ENCODE peak calls at places on chromosomes 4 and X, in eight cellular contexts. E is tibial artery, H is RWPE1, U is glutamatergic neuron, L is suprapubic skin, T is testis, C is mesothelial cell of epicardium, I is osteocyte. M is an unnamed sample.

GRCh38 chr4:111632752-111633151 is 512.5 kb upstream of the FAM241A start:
- DNase-seq in E (no peak), H (no peak), U (no peak), L (no peak), T (no peak), C (no peak), I (no peak), M (no peak)

GRCh38 chr4:156977435-156978160 is 6.0 kb upstream of the PDGFC start:
- DNase-seq in E (no peak), H (no peak), U (no peak), L (no peak), T (no peak), C (no peak), I (no peak), M (no peak)

GRCh38 chr4:67082746-67083145 is 462.6 kb downstream of the CENPC start:
- DNase-seq in E (no peak), H (no peak), U (no peak), L (no peak), T (no peak), C (no peak), I (no peak), M (no peak)

GRCh38 chrX:21493226-21493850 is 119.1 kb downstream of the CNKSR2 start:
- DNase-seq in E (no peak), H (no peak), U (no peak), L (no peak), T (no peak), C (no peak), I (no peak), M (no peak)

GRCh38 chr4:153205028-153205648 is 895 bp downstream of the TRIM2 start:
- DNase-seq in E (no peak), H (no peak), U (no peak), L (no peak), T (no peak), C (no peak), I (no peak), M (no peak)

GRCh38 chr4:54683616-54684346 is 26.0 kb downstream of the KIT start:
- DNase-seq in E (no peak), H (peak), U (no peak), L (no peak), T (no peak), C (no peak), I (no peak), M (no peak)

GRCh38 chr4:73259552-73260140 is 1.0 kb upstream of the ANKRD17 start:
- DNase-seq in E (no peak), H (no peak), U (no peak), L (no peak), T (peak), C (no peak), I (no peak), M (no peak)

GRCh38 chr4:139367421-139368090 is 65.3 kb upstream of the NDUFC1 start:
- DNase-seq in E (no peak), H (no peak), U (no peak), L (no peak), T (peak), C (no peak), I (no peak), M (no peak)

GRCh38 chrX:134764202-134764785 is 106.0 kb upstream of the PLAC1 start:
- DNase-seq in E (no peak), H (peak), U (no peak), L (no peak), T (no peak), C (no peak), I (no peak), M (no peak)

GRCh38 chrX:66408507-66408906 is 230.4 kb downstream of the EDA2R start:
- DNase-seq in E (no peak), H (no peak), U (no peak), L (no peak), T (no peak), C (no peak), I (no peak), M (no peak)

GRCh38 chr4:82886145-82886942 is 4.6 kb downstream of the SEC31A start:
- DNase-seq in E (no peak), H (no peak), U (no peak), L (no peak), T (no peak), C (no peak), I (no peak), M (no peak)

GRCh38 chrX:107204063-107204605 is 2.1 kb downstream of the NUP62CL start:
- DNase-seq in E (no peak), H (no peak), U (no peak), L (no peak), T (no peak), C (no peak), I (no peak), M (no peak)

GRCh38 chrX:104697264-104697663 is 131.3 kb downstream of the IL1RAPL2 start:
- DNase-seq in E (no peak), H (no peak), U (no peak), L (no peak), T (no peak), C (no peak), I (no peak), M (no peak)

GRCh38 chr4:76571274-76571673 is 136.2 kb downstream of the SHROOM3 start:
- DNase-seq in E (no peak), H (no peak), U (no peak), L (no peak), T (no peak), C (no peak), I (no peak), M (no peak)

GRCh38 chrX:20330545-20330944 is 63.8 kb upstream of the RPS6KA3 start:
- DNase-seq in E (no peak), H (no peak), U (no peak), L (no peak), T (no peak), C (no peak), I (no peak), M (no peak)

GRCh38 chr4:140735779-140736391 is 20.3 kb downstream of the TBC1D9 start:
- DNase-seq in E (no peak), H (no peak), U (no peak), L (no peak), T (no peak), C (no peak), I (no peak), M (no peak)

GRCh38 chr4:149311076-149311475 is 504.6 kb downstream of the IQCM start:
- DNase-seq in E (no peak), H (no peak), U (no peak), L (no peak), T (no peak), C (no peak), I (no peak), M (no peak)

GRCh38 chr4:101599620-101600019 is 190.9 kb upstream of the BANK1 start:
- DNase-seq in E (no peak), H (peak), U (no peak), L (no peak), T (no peak), C (no peak), I (no peak), M (no peak)

GRCh38 chr4:38385286-38386010 is 278.6 kb upstream of the KLF3 start:
- DNase-seq in E (no peak), H (peak), U (no peak), L (no peak), T (no peak), C (no peak), I (no peak), M (no peak)

GRCh38 chrX:135396566-135396965 is 25.2 kb upstream of the SMIM10L2A start:
- DNase-seq in E (no peak), H (no peak), U (no peak), L (no peak), T (no peak), C (no peak), I (no peak), M (no peak)

GRCh38 chrX:7147978-7148824 is at the start of gene PUDP:
- DNase-seq in E (peak), H (peak), U (peak), L (peak), T (peak), C (peak), I (peak), M (peak)
- TF ChIP-seq CTCF in E (peak), H (no peak), U (no peak), L (no peak), T (no peak), C (peak), I (peak), M (peak)

GRCh38 chr4:3452376-3452775 is 10.6 kb downstream of the HGFAC start:
- DNase-seq in E (no peak), H (no peak), U (peak), L (no peak), T (no peak), C (no peak), I (no peak), M (no peak)
- TF ChIP-seq CTCF in E (peak), H (no peak), U (no peak), L (no peak), T (peak), C (no peak), I (peak), M (peak)

GRCh38 chr4:1416948-1417260 is 10.7 kb upstream of the NKX1-1 start:
- DNase-seq in E (peak), H (no peak), U (no peak), L (no peak), T (no peak), C (no peak), I (peak), M (no peak)

GRCh38 chr4:1416051-1416947 is 10.1 kb upstream of the NKX1-1 start:
- DNase-seq in E (no peak), H (no peak), U (peak), L (peak), T (peak), C (no peak), I (peak), M (no peak)

GRCh38 chr4:1414831-1415680 is 8.8 kb upstream of the NKX1-1 start:
- DNase-seq in E (no peak), H (no peak), U (peak), L (peak), T (peak), C (no peak), I (peak), M (no peak)

GRCh38 chr4:1413687-1414479 is 7.6 kb upstream of the NKX1-1 start:
- DNase-seq in E (peak), H (no peak), U (peak), L (peak), T (peak), C (no peak), I (peak), M (no peak)

GRCh38 chr4:1415681-1415981 is 9.4 kb upstream of the NKX1-1 start:
- DNase-seq in E (no peak), H (no peak), U (peak), L (no peak), T (no peak), C (no peak), I (peak), M (no peak)
- TF ChIP-seq CTCF in E (no peak), H (no peak), U (no peak), L (no peak), T (no peak), C (no peak), I (no peak), M (no peak)

GRCh38 chr4:103201254-103201653 is 3.1 kb upstream of the CENPE start:
- DNase-seq in E (no peak), H (no peak), U (no peak), L (no peak), T (no peak), C (no peak), I (no peak), M (no peak)

GRCh38 chr4:103201724-103202123 is 3.6 kb upstream of the CENPE start:
- DNase-seq in E (no peak), H (no peak), U (no peak), L (no peak), T (no peak), C (no peak), I (no peak), M (no peak)

GRCh38 chr4:103199009-103199408 is 866 bp upstream of the CENPE start:
- DNase-seq in E (no peak), H (no peak), U (no peak), L (no peak), T (no peak), C (no peak), I (no peak), M (no peak)

GRCh38 chr4:103207673-103208072 is 9.5 kb upstream of the CENPE start:
- DNase-seq in E (no peak), H (no peak), U (peak), L (no peak), T (no peak), C (no peak), I (no peak), M (no peak)

DNA sequence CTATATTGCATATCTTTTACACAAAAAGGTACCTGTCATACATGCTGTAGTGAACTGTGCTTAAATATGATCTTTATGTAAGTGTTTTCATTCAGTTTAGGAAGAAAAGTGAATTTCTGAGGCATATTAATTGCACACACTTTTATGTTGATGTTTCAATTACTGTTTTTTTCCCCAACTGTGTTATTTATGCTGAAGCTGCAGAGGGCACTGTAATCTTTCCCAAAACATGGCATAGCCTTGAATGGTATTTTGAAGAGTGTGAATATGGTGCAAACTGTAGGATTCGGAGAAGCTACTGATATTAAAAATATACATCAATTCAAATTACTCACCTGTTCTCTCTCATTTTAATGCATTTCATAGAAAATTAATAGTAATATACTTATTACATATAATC is 6.0 kb upstream of the CENPE start:
- DNase-seq in E (no peak), H (no peak), U (no peak), L (no peak), T (no peak), C (no peak), I (no peak), M (no peak)
- TF ChIP-seq CTCF in E (no peak), H (peak), U (no peak), L (no peak), T (no peak), C (no peak), I (peak), M (peak)

GRCh38 chr4:121514443-121514842 is 133.6 kb upstream of the QRFPR start:
- DNase-seq in E (no peak), H (no peak), U (no peak), L (no peak), T (peak), C (no peak), I (no peak), M (no peak)
- TF ChIP-seq CTCF in E (no peak), H (no peak), U (no peak), L (no peak), T (no peak), C (no peak), I (no peak), M (peak)

DNA sequence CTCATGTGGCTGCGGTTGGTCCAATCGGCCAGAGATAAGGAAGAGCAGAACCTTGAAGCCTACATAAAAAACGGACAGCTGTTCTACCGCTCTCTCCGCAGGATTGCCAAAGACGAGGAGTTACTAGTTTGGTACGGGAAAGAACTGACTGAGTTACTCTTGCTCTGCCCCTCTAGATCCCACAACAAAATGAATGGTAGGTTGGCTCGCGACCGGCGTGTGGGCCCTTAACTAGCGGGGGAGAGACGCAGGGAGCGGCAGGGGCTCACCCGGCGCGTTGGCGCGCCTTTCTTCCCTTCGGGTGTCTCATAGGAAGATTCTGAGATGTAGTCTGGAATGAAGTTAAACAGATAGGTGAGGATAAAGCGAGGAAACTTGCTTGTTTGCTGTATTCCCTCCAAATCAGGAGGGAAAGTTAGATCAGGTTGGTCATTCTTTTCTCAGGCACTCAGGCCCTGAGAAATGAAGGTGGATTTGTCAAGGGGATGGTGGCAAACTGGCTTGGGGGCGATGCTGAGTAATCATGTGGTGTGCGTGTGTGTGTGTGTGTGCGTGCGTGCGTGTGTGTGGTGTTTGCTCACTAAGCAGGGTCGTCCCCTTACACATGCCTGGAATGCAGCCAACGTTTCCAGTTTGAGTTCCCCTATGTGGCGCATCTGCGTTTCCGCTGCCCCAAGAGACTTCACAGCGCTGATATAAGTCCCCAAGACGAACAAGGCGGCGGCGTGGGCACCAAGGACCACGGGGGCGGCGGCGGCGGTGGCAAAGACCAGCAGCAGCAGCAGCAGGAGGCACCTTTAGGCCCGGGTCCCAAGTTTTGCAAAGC is 4.2 kb downstream of the PRDM8 start:
- DNase-seq in E (no peak), H (no peak), U (no peak), L (no peak), T (no peak), C (peak), I (no peak), M (no peak)
- TF ChIP-seq CTCF in E (no peak), H (no peak), U (no peak), L (no peak), T (no peak), C (no peak), I (no peak), M (no peak)

DNA sequence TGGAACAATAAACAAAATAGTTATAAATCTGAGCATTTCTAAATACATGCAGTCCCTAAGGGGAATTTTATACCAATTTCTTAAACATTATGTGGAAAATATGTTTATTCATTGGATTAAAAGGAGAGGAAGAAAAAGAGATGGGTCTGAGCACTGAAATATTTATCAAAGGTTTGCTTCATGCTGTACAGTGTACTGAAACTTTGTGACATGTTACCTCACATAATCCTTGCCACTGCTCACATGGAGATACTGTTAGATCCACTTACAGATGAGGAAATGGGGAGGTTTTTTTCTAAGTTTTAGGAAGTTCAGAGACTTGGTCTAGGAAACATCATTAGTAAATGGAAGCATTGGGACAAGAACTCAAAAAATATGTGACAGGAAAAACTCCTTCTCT is 443.6 kb downstream of the SPRY1 start:
- DNase-seq in E (no peak), H (no peak), U (no peak), L (no peak), T (no peak), C (no peak), I (no peak), M (no peak)
- TF ChIP-seq CTCF in E (no peak), H (no peak), U (no peak), L (no peak), T (no peak), C (no peak), I (no peak), M (no peak)